ENCODE peak calls at places on chromosomes 16 and 17, in ten cellular contexts. P, I, G, M, S, K, V, U, A and C are unnamed samples.

GRCh38 chr16:29815032-29815721 is 775 bp upstream of the PAGR1 start:
- DNase-seq in P (no peak), I (peak; percentile 71), G (peak; percentile 55), M (peak; percentile 61), S (peak; percentile 42), K (peak; percentile 39), V (peak; percentile 44), U (no peak), A (peak; percentile 61), C (peak; percentile 77)

GRCh38 chr17:9409430-9409829 is 166.2 kb downstream of the STX8 start:
- DNase-seq in P (no peak), I (no peak), G (no peak), M (no peak), S (peak; percentile 36), K (no peak), V (no peak), U (no peak), A (no peak), C (no peak)

GRCh38 chr16:19589771-19590302 is 34.3 kb downstream of the VPS35L start:
- DNase-seq in P (no peak), I (no peak), G (no peak), M (no peak), S (peak; percentile 91), K (no peak), V (no peak), U (no peak), A (no peak), C (no peak)

GRCh38 chr16:27498020-27498419 is 51.7 kb downstream of the GTF3C1 start:
- DNase-seq in P (no peak), I (no peak), G (no peak), M (no peak), S (peak; percentile 11), K (no peak), V (no peak), U (no peak), A (no peak), C (no peak)

GRCh38 chr16:5633845-5634440 is 536.3 kb upstream of the EEF2KMT start:
- DNase-seq in P (no peak), I (peak; percentile 80), G (no peak), M (no peak), S (peak; percentile 49), K (no peak), V (no peak), U (peak; percentile 21), A (no peak), C (no peak)

GRCh38 chr17:1878419-1879121 is 48.8 kb downstream of the RPA1 start:
- DNase-seq in P (peak; percentile 47), I (no peak), G (no peak), M (peak; percentile 30), S (peak; percentile 57), K (no peak), V (no peak), U (no peak), A (no peak), C (no peak)

GRCh38 chr17:29844339-29845048 is 85.5 kb downstream of the SSH2 start:
- DNase-seq in P (no peak), I (peak; percentile 27), G (no peak), M (no peak), S (peak; percentile 4), K (no peak), V (no peak), U (no peak), A (no peak), C (no peak)

GRCh38 chr16:84833142-84833495 is 13.3 kb downstream of the CRISPLD2 start:
- DNase-seq in P (no peak), I (no peak), G (no peak), M (no peak), S (no peak), K (no peak), V (no peak), U (no peak), A (no peak), C (no peak)

GRCh38 chr17:31216053-31216751 is 80.8 kb downstream of the OMG start:
- DNase-seq in P (no peak), I (peak; percentile 77), G (no peak), M (no peak), S (peak; percentile 87), K (no peak), V (no peak), U (peak; percentile 12), A (no peak), C (no peak)

GRCh38 chr16:67248401-67249177 is at the start of gene SLC9A5:
- DNase-seq in P (no peak), I (peak; percentile 65), G (no peak), M (no peak), S (peak; percentile 65), K (no peak), V (no peak), U (no peak), A (peak; percentile 54), C (peak; percentile 30)

GRCh38 chr16:4534151-4534790 is 4.3 kb downstream of the CDIP1 start:
- DNase-seq in P (no peak), I (no peak), G (no peak), M (no peak), S (no peak), K (no peak), V (peak; percentile 73), U (no peak), A (no peak), C (peak; percentile 31)

GRCh38 chr16:50313596-50314483 is 47.5 kb downstream of the ADCY7 start:
- DNase-seq in P (peak; percentile 60), I (no peak), G (peak; percentile 34), M (peak; percentile 50), S (peak; percentile 97), K (peak; percentile 49), V (no peak), U (no peak), A (peak; percentile 80), C (peak; percentile 38)

GRCh38 chr16:81785138-81785924 is 6.2 kb downstream of the PLCG2 start:
- DNase-seq in P (no peak), I (no peak), G (no peak), M (no peak), S (no peak), K (no peak), V (no peak), U (no peak), A (no peak), C (no peak)

GRCh38 chr17:64073771-64074703 is 53.6 kb upstream of the ICAM2 start:
- DNase-seq in P (no peak), I (no peak), G (no peak), M (no peak), S (peak; percentile 1), K (no peak), V (no peak), U (no peak), A (no peak), C (no peak)

GRCh38 chr17:68399638-68400403 is 57.5 kb downstream of the WIPI1 start:
- DNase-seq in P (peak; percentile 9), I (no peak), G (no peak), M (no peak), S (peak; percentile 97), K (no peak), V (no peak), U (no peak), A (no peak), C (no peak)

GRCh38 chr16:89352091-89352681 is 134.7 kb downstream of the ZNF778 start:
- DNase-seq in P (no peak), I (no peak), G (no peak), M (peak; percentile 28), S (no peak), K (no peak), V (no peak), U (no peak), A (peak; percentile 54), C (no peak)
- H3K27ac ChIP-seq in P (peak overlapping the region; percentile 4), I (no peak overlapping the region), G (no peak overlapping the region), M (no peak overlapping the region), S (no peak overlapping the region), K (no peak overlapping the region), V (peak overlapping the region; percentile 67), U (no peak overlapping the region), A (peak overlapping the region; percentile 46), C (no peak overlapping the region)

GRCh38 chr17:16037636-16038035 is 38.0 kb downstream of the TTC19 start:
- DNase-seq in P (no peak), I (no peak), G (no peak), M (no peak), S (peak; percentile 57), K (no peak), V (no peak), U (no peak), A (no peak), C (no peak)
- H3K36me3 ChIP-seq in P (peaks cover 26% of the 10 kb centered on the region), I (peaks cover 22% of the 10 kb centered on the region), G (no peaks in the 10 kb centered on the region), M (peaks cover 47% of the 10 kb centered on the region), S (peaks cover 48% of the 10 kb centered on the region), K (peaks cover 35% of the 10 kb centered on the region), V (peaks cover 49% of the 10 kb centered on the region), U (peaks cover 20% of the 10 kb centered on the region), A (peaks cover 98% of the 10 kb centered on the region), C (peaks cover 43% of the 10 kb centered on the region)

GRCh38 chr16:88865742-88866141 is 718 bp downstream of the PABPN1L start:
- DNase-seq in P (no peak), I (no peak), G (no peak), M (no peak), S (no peak), K (no peak), V (no peak), U (no peak), A (no peak), C (no peak)
- H3K4me1 ChIP-seq in P (no peaks in the 10 kb centered on the region), I (no peaks in the 10 kb centered on the region), G (no peaks in the 10 kb centered on the region), M (peaks cover 16% of the 10 kb centered on the region), S (no peaks in the 10 kb centered on the region), K (no peaks in the 10 kb centered on the region), V (no peaks in the 10 kb centered on the region), U (peaks cover 2% of the 10 kb centered on the region), A (no peaks in the 10 kb centered on the region), C (no peaks in the 10 kb centered on the region)

GRCh38 chr17:3603870-3604259 is 5.3 kb downstream of the TRPV1 start:
- DNase-seq in P (no peak), I (no peak), G (no peak), M (no peak), S (no peak), K (no peak), V (no peak), U (no peak), A (no peak), C (no peak)

GRCh38 chr17:3603119-3603869 is 5.9 kb downstream of the TRPV1 start:
- DNase-seq in P (no peak), I (no peak), G (no peak), M (no peak), S (peak; percentile 92), K (no peak), V (no peak), U (no peak), A (no peak), C (no peak)

GRCh38 chr17:3598078-3598477 is 11.1 kb downstream of the TRPV1 start:
- DNase-seq in P (no peak), I (no peak), G (no peak), M (no peak), S (no peak), K (no peak), V (no peak), U (no peak), A (no peak), C (no peak)

GRCh38 chr17:3600529-3601205 is 8.5 kb downstream of the TRPV1 start:
- DNase-seq in P (no peak), I (no peak), G (no peak), M (no peak), S (no peak), K (no peak), V (no peak), U (no peak), A (no peak), C (no peak)

DNA sequence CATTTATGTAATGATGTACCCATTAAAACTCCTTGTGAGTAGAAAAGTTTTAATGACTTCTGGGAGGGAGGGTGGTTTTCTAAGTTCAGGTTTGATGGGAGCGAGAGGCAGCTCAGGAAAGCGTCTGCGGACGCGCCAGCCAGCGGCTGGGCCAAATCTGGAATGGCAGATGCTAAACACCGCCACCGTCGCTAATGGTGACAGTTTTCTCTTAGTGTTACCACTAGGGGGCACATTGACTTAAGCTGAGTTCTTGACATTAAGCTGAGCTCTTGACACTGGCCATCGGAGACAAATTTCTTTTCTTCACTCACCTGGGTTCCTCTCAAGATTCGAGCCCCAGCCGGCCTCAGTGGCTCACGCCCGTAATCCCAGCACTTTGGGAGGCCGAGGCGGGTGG is 6.7 kb downstream of the TRPV1 start:
- DNase-seq in P (no peak), I (peak; percentile 94), G (no peak), M (peak; percentile 25), S (peak; percentile 27), K (no peak), V (no peak), U (no peak), A (no peak), C (no peak)
- H3K27ac ChIP-seq in P (no peak overlapping the region), I (no peak overlapping the region), G (no peak overlapping the region), M (no peak overlapping the region), S (no peak overlapping the region), K (no peak overlapping the region), V (no peak overlapping the region), U (no peak overlapping the region), A (no peak overlapping the region), C (no peak overlapping the region)